ENCODE peak calls at places on chromosomes 7 and 10, in seven cellular contexts. One of them, this sample, is unnamed.

GRCh38 chr7:107090452-107090851 is 45.9 kb downstream of the PRKAR2B start:
- DNase-seq in astrocyte: no peak
- DNase-seq in A673: no peak
- DNase-seq in GM23338: peak; percentile 64
- DNase-seq in IMR-90: no peak
- DNase-seq in transverse colon: no peak
- DNase-seq in keratinocyte: no peak
- DNase-seq in this sample: no peak

GRCh38 chr10:78899996-78900714 is 168.6 kb upstream of the ZMIZ1 start:
- DNase-seq in IMR-90: no peak
- DNase-seq in keratinocyte: no peak
- DNase-seq in GM23338: peak; percentile 18
- DNase-seq in astrocyte: no peak
- DNase-seq in A673: no peak
- DNase-seq in transverse colon: no peak
- DNase-seq in this sample: peak; percentile 26

GRCh38 chr10:113616244-113617074 is 47.4 kb downstream of the NRAP start:
- DNase-seq in keratinocyte: no peak
- DNase-seq in A673: peak; percentile 54
- DNase-seq in astrocyte: no peak
- DNase-seq in transverse colon: no peak
- DNase-seq in GM23338: peak; percentile 71
- DNase-seq in IMR-90: no peak
- DNase-seq in this sample: no peak

GRCh38 chr7:80014507-80014906 is 120.1 kb upstream of the GNAI1 start:
- DNase-seq in transverse colon: no peak
- DNase-seq in A673: peak; percentile 91
- DNase-seq in GM23338: peak; percentile 63
- DNase-seq in IMR-90: peak; percentile 66
- DNase-seq in keratinocyte: no peak
- DNase-seq in astrocyte: peak; percentile 63
- DNase-seq in this sample: no peak

GRCh38 chr7:75814407-75814947 is 871 bp upstream of the CCL24 start:
- DNase-seq in IMR-90: peak; percentile 19
- DNase-seq in A673: no peak
- DNase-seq in keratinocyte: no peak
- DNase-seq in GM23338: no peak
- DNase-seq in transverse colon: no peak
- DNase-seq in astrocyte: peak; percentile 41
- DNase-seq in this sample: no peak

GRCh38 chr7:27917774-27918314 is 177.9 kb downstream of the TAX1BP1 start:
- DNase-seq in transverse colon: no peak
- DNase-seq in A673: no peak
- DNase-seq in IMR-90: peak; percentile 83
- DNase-seq in keratinocyte: no peak
- DNase-seq in astrocyte: peak; percentile 84
- DNase-seq in GM23338: no peak
- DNase-seq in this sample: no peak

GRCh38 chr10:17454181-17454800 is at the start of gene ST8SIA6:
- DNase-seq in A673: peak; percentile 38
- DNase-seq in GM23338: peak; percentile 78
- DNase-seq in IMR-90: peak; percentile 47
- DNase-seq in transverse colon: peak; percentile 54
- DNase-seq in keratinocyte: no peak
- DNase-seq in astrocyte: peak; percentile 37
- DNase-seq in this sample: no peak

GRCh38 chr10:43099928-43100327 is 23.1 kb downstream of the RET start:
- DNase-seq in keratinocyte: no peak
- DNase-seq in IMR-90: no peak
- DNase-seq in GM23338: no peak
- DNase-seq in A673: no peak
- DNase-seq in astrocyte: no peak
- DNase-seq in transverse colon: no peak
- DNase-seq in this sample: no peak

GRCh38 chr10:20817646-20818045 is 79.5 kb downstream of the NEBL start:
- DNase-seq in astrocyte: no peak
- DNase-seq in GM23338: no peak
- DNase-seq in A673: no peak
- DNase-seq in transverse colon: no peak
- DNase-seq in keratinocyte: peak; percentile 33
- DNase-seq in IMR-90: no peak
- DNase-seq in this sample: no peak

GRCh38 chr7:41900532-41900931 is 197.6 kb upstream of the INHBA start:
- DNase-seq in IMR-90: no peak
- DNase-seq in A673: no peak
- DNase-seq in astrocyte: no peak
- DNase-seq in transverse colon: no peak
- DNase-seq in keratinocyte: no peak
- DNase-seq in GM23338: peak; percentile 27
- DNase-seq in this sample: no peak

GRCh38 chr7:22193361-22194016 is 163.5 kb downstream of the RAPGEF5 start:
- DNase-seq in GM23338: peak; percentile 89
- DNase-seq in keratinocyte: no peak
- DNase-seq in astrocyte: peak; percentile 50
- DNase-seq in A673: no peak
- DNase-seq in transverse colon: no peak
- DNase-seq in IMR-90: peak; percentile 8
- DNase-seq in this sample: no peak

GRCh38 chr7:66047426-66047825 is 28.2 kb upstream of the ASL start:
- DNase-seq in GM23338: no peak
- DNase-seq in IMR-90: peak; percentile 95
- DNase-seq in astrocyte: peak; percentile 96
- DNase-seq in keratinocyte: peak; percentile 71
- DNase-seq in A673: no peak
- DNase-seq in transverse colon: no peak
- DNase-seq in this sample: no peak

GRCh38 chr7:44982970-44983369 is 4.2 kb upstream of the MYO1G start:
- DNase-seq in transverse colon: no peak
- DNase-seq in IMR-90: no peak
- DNase-seq in keratinocyte: no peak
- DNase-seq in A673: no peak
- DNase-seq in GM23338: no peak
- DNase-seq in astrocyte: no peak
- DNase-seq in this sample: no peak

GRCh38 chr7:44983742-44984477 is 5.1 kb upstream of the MYO1G start:
- DNase-seq in A673: no peak
- DNase-seq in IMR-90: no peak
- DNase-seq in GM23338: no peak
- DNase-seq in transverse colon: no peak
- DNase-seq in astrocyte: no peak
- DNase-seq in keratinocyte: no peak
- DNase-seq in this sample: no peak

GRCh38 chr7:44985033-44985695 is 6.3 kb upstream of the MYO1G start:
- DNase-seq in IMR-90: no peak
- DNase-seq in GM23338: no peak
- DNase-seq in transverse colon: no peak
- DNase-seq in A673: no peak
- DNase-seq in astrocyte: peak; percentile 19
- DNase-seq in keratinocyte: no peak
- DNase-seq in this sample: no peak

GRCh38 chr7:44985900-44986217 is 7.0 kb upstream of the MYO1G start:
- DNase-seq in GM23338: no peak
- DNase-seq in IMR-90: no peak
- DNase-seq in astrocyte: no peak
- DNase-seq in transverse colon: no peak
- DNase-seq in keratinocyte: no peak
- DNase-seq in A673: no peak
- DNase-seq in this sample: no peak

GRCh38 chr7:44984478-44984758 is 5.6 kb upstream of the MYO1G start:
- DNase-seq in GM23338: no peak
- DNase-seq in astrocyte: no peak
- DNase-seq in IMR-90: no peak
- DNase-seq in A673: no peak
- DNase-seq in transverse colon: no peak
- DNase-seq in keratinocyte: no peak
- DNase-seq in this sample: no peak
- H3K27ac ChIP-seq in GM23338: peak overlapping the region; percentile 95
- H3K27ac ChIP-seq in astrocyte: no peak overlapping the region
- H3K27ac ChIP-seq in IMR-90: no peak overlapping the region
- H3K27ac ChIP-seq in A673: peak overlapping the region; percentile 96
- H3K27ac ChIP-seq in transverse colon: no peak overlapping the region
- H3K27ac ChIP-seq in keratinocyte: no peak overlapping the region
- H3K27ac ChIP-seq in this sample: no peak overlapping the region

DNA sequence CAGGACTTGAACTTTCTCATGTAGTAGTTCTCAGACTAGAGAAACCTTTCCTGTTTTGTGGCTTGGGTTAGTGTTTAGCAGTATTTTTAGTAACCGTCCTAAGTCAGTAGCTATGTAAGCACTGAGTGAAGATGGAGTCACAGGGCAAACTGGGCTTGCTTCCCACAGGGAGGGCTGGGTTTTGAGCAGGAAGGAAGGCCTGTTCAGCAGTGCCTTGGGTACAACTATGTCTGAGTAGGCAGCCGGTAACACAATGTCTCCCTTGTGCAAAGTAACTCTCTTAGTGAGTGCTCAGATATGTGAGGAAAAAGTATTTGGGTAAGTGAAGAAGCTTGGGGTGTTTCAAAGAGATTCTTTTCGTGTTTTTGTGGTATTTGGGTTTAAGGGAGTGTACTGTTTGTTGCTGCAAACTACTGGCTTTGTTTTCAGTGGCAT is 96.4 kb downstream of the CCSER2 start:
- DNase-seq in A673: peak; percentile 74
- DNase-seq in GM23338: peak; percentile 43
- DNase-seq in keratinocyte: peak; percentile 49
- DNase-seq in transverse colon: peak; percentile 82
- DNase-seq in astrocyte: peak; percentile 98
- DNase-seq in IMR-90: peak; percentile 98
- DNase-seq in this sample: peak; percentile 84
- H3K4me3 ChIP-seq in A673: no peak overlapping the region
- H3K4me3 ChIP-seq in GM23338: no peak overlapping the region
- H3K4me3 ChIP-seq in keratinocyte: peak overlapping the region; percentile 10
- H3K4me3 ChIP-seq in transverse colon: no peak overlapping the region
- H3K4me3 ChIP-seq in astrocyte: peak overlapping the region; percentile 68
- H3K4me3 ChIP-seq in IMR-90: peak overlapping the region; percentile 1
- H3K4me3 ChIP-seq in this sample: no peak overlapping the region

GRCh38 chr7:157021893-157022680 is 11.6 kb upstream of the MNX1 start:
- DNase-seq in astrocyte: no peak
- DNase-seq in IMR-90: no peak
- DNase-seq in transverse colon: no peak
- DNase-seq in A673: no peak
- DNase-seq in keratinocyte: no peak
- DNase-seq in GM23338: peak; percentile 53
- DNase-seq in this sample: no peak
- H3K27me3 ChIP-seq in astrocyte: peaks cover 86% of the 10 kb centered on the region
- H3K27me3 ChIP-seq in IMR-90: peaks cover 79% of the 10 kb centered on the region
- H3K27me3 ChIP-seq in transverse colon: peaks cover 100% of the 10 kb centered on the region
- H3K27me3 ChIP-seq in A673: peaks cover 100% of the 10 kb centered on the region
- H3K27me3 ChIP-seq in keratinocyte: peaks cover 64% of the 10 kb centered on the region
- H3K27me3 ChIP-seq in GM23338: peaks cover 100% of the 10 kb centered on the region
- H3K27me3 ChIP-seq in this sample: peaks cover 26% of the 10 kb centered on the region

GRCh38 chr7:55569797-55570196 is 2.5 kb downstream of the VOPP1 start:
- DNase-seq in GM23338: no peak
- DNase-seq in astrocyte: no peak
- DNase-seq in keratinocyte: no peak
- DNase-seq in IMR-90: no peak
- DNase-seq in transverse colon: no peak
- DNase-seq in A673: no peak
- DNase-seq in this sample: no peak
- H3K27ac ChIP-seq in GM23338: no peak overlapping the region
- H3K27ac ChIP-seq in astrocyte: peak overlapping the region; percentile 90
- H3K27ac ChIP-seq in keratinocyte: no peak overlapping the region
- H3K27ac ChIP-seq in IMR-90: no peak overlapping the region
- H3K27ac ChIP-seq in transverse colon: peak overlapping the region; percentile 96
- H3K27ac ChIP-seq in A673: no peak overlapping the region
- H3K27ac ChIP-seq in this sample: no peak overlapping the region

DNA sequence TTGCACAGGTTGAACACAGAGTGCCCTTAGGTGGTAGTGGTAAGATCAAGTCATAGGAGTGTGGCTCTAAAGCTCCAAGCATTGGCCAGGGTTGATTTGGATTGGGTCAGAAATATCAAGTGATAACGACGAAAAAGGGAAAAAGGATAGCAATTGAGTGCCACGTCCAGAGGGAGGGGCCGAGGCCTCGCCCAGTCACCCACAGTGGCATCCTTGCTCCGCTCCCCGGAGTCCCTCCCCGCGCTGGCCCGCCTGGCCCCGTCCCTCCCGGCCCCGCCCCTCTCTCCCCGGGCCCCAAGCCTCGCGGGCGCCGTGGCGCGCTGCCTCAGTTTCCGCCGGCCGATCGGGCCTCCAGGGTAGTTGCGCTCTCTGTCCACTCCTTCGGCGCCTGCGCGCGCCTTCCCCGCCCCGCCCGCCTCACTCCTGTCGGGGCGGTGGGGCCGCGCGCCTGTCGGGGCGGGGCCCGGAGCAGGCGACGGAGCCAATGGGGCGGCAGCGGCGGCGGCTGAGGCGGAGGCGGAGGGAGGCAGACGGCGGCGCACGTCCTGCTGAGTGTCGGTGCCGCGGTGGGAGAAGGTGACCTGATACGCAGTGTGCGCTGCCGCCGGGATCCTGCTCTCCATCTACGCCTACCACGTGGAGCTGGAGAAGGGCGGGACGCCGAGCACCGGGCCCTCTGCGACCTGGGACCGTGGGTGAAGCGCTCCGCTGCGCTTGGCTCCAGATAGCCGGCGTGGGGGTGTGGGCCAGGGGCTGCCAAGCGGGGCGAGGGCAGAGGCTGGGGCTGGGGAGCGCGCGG is 209.1 kb upstream of the ZNF722 start:
- DNase-seq in A673: no peak
- DNase-seq in IMR-90: no peak
- DNase-seq in keratinocyte: no peak
- DNase-seq in transverse colon: no peak
- DNase-seq in GM23338: no peak
- DNase-seq in astrocyte: no peak
- DNase-seq in this sample: no peak
- H3K4me3 ChIP-seq in A673: no peak overlapping the region
- H3K4me3 ChIP-seq in IMR-90: no peak overlapping the region
- H3K4me3 ChIP-seq in keratinocyte: no peak overlapping the region
- H3K4me3 ChIP-seq in transverse colon: no peak overlapping the region
- H3K4me3 ChIP-seq in GM23338: no peak overlapping the region
- H3K4me3 ChIP-seq in astrocyte: no peak overlapping the region
- H3K4me3 ChIP-seq in this sample: peak overlapping the region; percentile 23

DNA sequence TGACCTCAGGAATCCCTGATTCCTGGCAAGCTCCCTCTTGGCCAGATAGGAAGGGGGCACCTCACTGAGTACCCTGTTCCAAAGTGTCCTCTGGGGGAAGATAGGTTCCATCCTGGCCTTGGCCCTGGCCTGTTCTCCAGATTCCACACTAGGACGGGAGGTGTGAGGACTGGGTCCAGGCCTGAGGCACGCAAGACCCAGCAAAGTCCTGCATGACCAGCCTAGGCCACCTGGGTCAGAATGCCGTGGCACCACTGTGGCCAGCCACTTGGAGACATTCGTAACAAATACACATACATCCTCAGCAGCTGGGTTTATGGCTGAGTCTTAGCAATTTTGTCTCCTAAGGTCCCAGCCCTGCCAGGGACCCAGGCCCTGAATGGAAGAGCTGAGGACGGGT is 23.3 kb upstream of the TLX1 start:
- DNase-seq in IMR-90: no peak
- DNase-seq in keratinocyte: no peak
- DNase-seq in astrocyte: no peak
- DNase-seq in GM23338: no peak
- DNase-seq in A673: no peak
- DNase-seq in transverse colon: no peak
- DNase-seq in this sample: no peak
- H3K27me3 ChIP-seq in IMR-90: peaks cover 66% of the 10 kb centered on the region
- H3K27me3 ChIP-seq in keratinocyte: peaks cover 12% of the 10 kb centered on the region
- H3K27me3 ChIP-seq in astrocyte: peaks cover 32% of the 10 kb centered on the region
- H3K27me3 ChIP-seq in GM23338: peaks cover 5% of the 10 kb centered on the region
- H3K27me3 ChIP-seq in A673: no peaks in the 10 kb centered on the region
- H3K27me3 ChIP-seq in transverse colon: peaks cover 72% of the 10 kb centered on the region
- H3K27me3 ChIP-seq in this sample: peaks cover 8% of the 10 kb centered on the region

GRCh38 chr7:55021951-55022617 is 3.3 kb downstream of the EGFR start:
- DNase-seq in keratinocyte: no peak
- DNase-seq in transverse colon: no peak
- DNase-seq in GM23338: no peak
- DNase-seq in astrocyte: peak; percentile 68
- DNase-seq in IMR-90: no peak
- DNase-seq in A673: no peak
- DNase-seq in this sample: no peak
- H3K27ac ChIP-seq in keratinocyte: peak overlapping the region; percentile 98
- H3K27ac ChIP-seq in transverse colon: peak overlapping the region; percentile 97
- H3K27ac ChIP-seq in GM23338: no peak overlapping the region
- H3K27ac ChIP-seq in astrocyte: peak overlapping the region; percentile 6
- H3K27ac ChIP-seq in IMR-90: no peak overlapping the region
- H3K27ac ChIP-seq in A673: no peak overlapping the region
- H3K27ac ChIP-seq in this sample: peak overlapping the region; percentile 40

This sample was measured in lung.